ENCODE peak calls at places on chromosomes 4 and X, in five cellular contexts. W, L, X, N and E are unnamed samples.
A peak's percentile ranks its signal among the peaks of the same experiment; 100 is the strongest.

GRCh38 chr4:19983072-19983471 is 268.6 kb upstream of the SLIT2 start:
- DNase-seq in W (no peak), L (peak; percentile 96), X (no peak), N (no peak), E (no peak)

GRCh38 chr4:13548059-13548983 is 4.0 kb upstream of the NKX3-2 start:
- DNase-seq in W (no peak), L (no peak), X (no peak), N (no peak), E (no peak)

GRCh38 chr4:169351860-169352259 is 81.1 kb upstream of the SH3RF1 start:
- DNase-seq in W (peak; percentile 3), L (peak; percentile 96), X (no peak), N (peak; percentile 49), E (no peak)

GRCh38 chr4:139550724-139551429 is 5.1 kb downstream of the SETD7 start:
- DNase-seq in W (peak; percentile 19), L (peak; percentile 55), X (no peak), N (peak; percentile 27), E (no peak)

GRCh38 chr4:81214518-81215218 is 354 bp downstream of the PRKG2 start:
- DNase-seq in W (peak; percentile 6), L (peak; percentile 6), X (no peak), N (no peak), E (no peak)

GRCh38 chrX:123822965-123823364 is 36.9 kb upstream of the XIAP start:
- DNase-seq in W (no peak), L (no peak), X (no peak), N (no peak), E (no peak)

GRCh38 chr4:101944649-101945048 is 154.1 kb downstream of the BANK1 start:
- DNase-seq in W (no peak), L (peak; percentile 84), X (no peak), N (no peak), E (no peak)

GRCh38 chr4:175784986-175785525 is 27.0 kb downstream of the GPM6A start:
- DNase-seq in W (no peak), L (peak; percentile 62), X (no peak), N (no peak), E (no peak)

GRCh38 chr4:108049406-108049805 is 59.7 kb downstream of the HADH start:
- DNase-seq in W (no peak), L (no peak), X (no peak), N (no peak), E (no peak)

GRCh38 chr4:13984996-13985780 is 357.7 kb upstream of the BOD1L1 start:
- DNase-seq in W (no peak), L (peak; percentile 92), X (no peak), N (no peak), E (no peak)